ENCODE peak calls at places on chromosomes 7 and 10, in nine cellular contexts. One of them, this sample, is unnamed.

GRCh38 chr10:110782616-110783015 is 89.1 kb upstream of the PDCD4 start:
- DNase-seq in H54: no peak
- DNase-seq in BE2C: no peak
- DNase-seq in CMK: no peak
- DNase-seq in NCI-H2081 treated with DMSO at 0.1 percent for 48 hours: no peak
- DNase-seq in heart left ventricle: no peak
- DNase-seq in HEK293T: no peak
- DNase-seq in foreskin fibroblast: no peak
- DNase-seq in activated T-cell treated with anti-CD3 and anti-CD28 coated beads for 24 hours: no peak
- DNase-seq in this sample: no peak

GRCh38 chr7:26538683-26539082 is 247.0 kb downstream of the SNX10 start:
- DNase-seq in BE2C: no peak
- DNase-seq in HEK293T: no peak
- DNase-seq in CMK: no peak
- DNase-seq in foreskin fibroblast: no peak
- DNase-seq in heart left ventricle: no peak
- DNase-seq in NCI-H2081 treated with DMSO at 0.1 percent for 48 hours: peak; percentile 7
- DNase-seq in activated T-cell treated with anti-CD3 and anti-CD28 coated beads for 24 hours: no peak
- DNase-seq in H54: no peak
- DNase-seq in this sample: no peak

GRCh38 chr7:48183965-48184364 is 12.7 kb downstream of the ABCA13 start:
- DNase-seq in BE2C: no peak
- DNase-seq in activated T-cell treated with anti-CD3 and anti-CD28 coated beads for 24 hours: no peak
- DNase-seq in H54: no peak
- DNase-seq in heart left ventricle: no peak
- DNase-seq in CMK: no peak
- DNase-seq in foreskin fibroblast: no peak
- DNase-seq in NCI-H2081 treated with DMSO at 0.1 percent for 48 hours: no peak
- DNase-seq in HEK293T: no peak
- DNase-seq in this sample: no peak

GRCh38 chr10:127364034-127364433 is 167.6 kb upstream of the INSYN2A start:
- DNase-seq in BE2C: no peak
- DNase-seq in NCI-H2081 treated with DMSO at 0.1 percent for 48 hours: no peak
- DNase-seq in CMK: no peak
- DNase-seq in H54: no peak
- DNase-seq in heart left ventricle: no peak
- DNase-seq in foreskin fibroblast: no peak
- DNase-seq in HEK293T: no peak
- DNase-seq in activated T-cell treated with anti-CD3 and anti-CD28 coated beads for 24 hours: no peak
- DNase-seq in this sample: no peak

GRCh38 chr10:72204296-72204695 is 11.5 kb upstream of the ANAPC16 start:
- DNase-seq in foreskin fibroblast: no peak
- DNase-seq in CMK: no peak
- DNase-seq in BE2C: no peak
- DNase-seq in HEK293T: peak; percentile 22
- DNase-seq in NCI-H2081 treated with DMSO at 0.1 percent for 48 hours: no peak
- DNase-seq in H54: no peak
- DNase-seq in activated T-cell treated with anti-CD3 and anti-CD28 coated beads for 24 hours: no peak
- DNase-seq in heart left ventricle: no peak
- DNase-seq in this sample: no peak

GRCh38 chr10:15541376-15541775 is 170.3 kb upstream of the FAM171A1 start:
- DNase-seq in heart left ventricle: no peak
- DNase-seq in H54: no peak
- DNase-seq in CMK: no peak
- DNase-seq in NCI-H2081 treated with DMSO at 0.1 percent for 48 hours: no peak
- DNase-seq in BE2C: no peak
- DNase-seq in activated T-cell treated with anti-CD3 and anti-CD28 coated beads for 24 hours: no peak
- DNase-seq in HEK293T: no peak
- DNase-seq in foreskin fibroblast: no peak
- DNase-seq in this sample: no peak

GRCh38 chr10:81728692-81729091 is 146.3 kb upstream of the NRG3 start:
- DNase-seq in NCI-H2081 treated with DMSO at 0.1 percent for 48 hours: no peak
- DNase-seq in HEK293T: no peak
- DNase-seq in CMK: no peak
- DNase-seq in activated T-cell treated with anti-CD3 and anti-CD28 coated beads for 24 hours: no peak
- DNase-seq in heart left ventricle: no peak
- DNase-seq in foreskin fibroblast: no peak
- DNase-seq in BE2C: no peak
- DNase-seq in H54: no peak
- DNase-seq in this sample: no peak

GRCh38 chr7:37047260-37047659 is 323.0 kb upstream of the AOAH start:
- DNase-seq in BE2C: no peak
- DNase-seq in HEK293T: no peak
- DNase-seq in H54: no peak
- DNase-seq in foreskin fibroblast: no peak
- DNase-seq in activated T-cell treated with anti-CD3 and anti-CD28 coated beads for 24 hours: no peak
- DNase-seq in NCI-H2081 treated with DMSO at 0.1 percent for 48 hours: no peak
- DNase-seq in heart left ventricle: no peak
- DNase-seq in CMK: no peak
- DNase-seq in this sample: no peak

GRCh38 chr10:354901-355617 is 219.8 kb downstream of the ZMYND11 start:
- DNase-seq in activated T-cell treated with anti-CD3 and anti-CD28 coated beads for 24 hours: no peak
- DNase-seq in HEK293T: no peak
- DNase-seq in CMK: no peak
- DNase-seq in NCI-H2081 treated with DMSO at 0.1 percent for 48 hours: no peak
- DNase-seq in BE2C: no peak
- DNase-seq in H54: no peak
- DNase-seq in foreskin fibroblast: no peak
- DNase-seq in heart left ventricle: no peak
- DNase-seq in this sample: no peak

GRCh38 chr10:102311025-102311420 is 65.7 kb downstream of the GBF1 start:
- DNase-seq in BE2C: no peak
- DNase-seq in heart left ventricle: no peak
- DNase-seq in activated T-cell treated with anti-CD3 and anti-CD28 coated beads for 24 hours: no peak
- DNase-seq in foreskin fibroblast: no peak
- DNase-seq in H54: no peak
- DNase-seq in CMK: no peak
- DNase-seq in HEK293T: no peak
- DNase-seq in NCI-H2081 treated with DMSO at 0.1 percent for 48 hours: no peak
- DNase-seq in this sample: no peak

GRCh38 chr7:2202901-2203550 is 29.7 kb downstream of the MAD1L1 start:
- DNase-seq in HEK293T: no peak
- DNase-seq in NCI-H2081 treated with DMSO at 0.1 percent for 48 hours: no peak
- DNase-seq in heart left ventricle: no peak
- DNase-seq in BE2C: no peak
- DNase-seq in H54: no peak
- DNase-seq in CMK: no peak
- DNase-seq in foreskin fibroblast: no peak
- DNase-seq in activated T-cell treated with anti-CD3 and anti-CD28 coated beads for 24 hours: no peak
- DNase-seq in this sample: no peak

GRCh38 chr10:88281592-88282268 is 301.4 kb downstream of the RNLS start:
- DNase-seq in BE2C: no peak
- DNase-seq in NCI-H2081 treated with DMSO at 0.1 percent for 48 hours: no peak
- DNase-seq in activated T-cell treated with anti-CD3 and anti-CD28 coated beads for 24 hours: no peak
- DNase-seq in CMK: no peak
- DNase-seq in heart left ventricle: no peak
- DNase-seq in foreskin fibroblast: peak; percentile 80
- DNase-seq in HEK293T: no peak
- DNase-seq in H54: no peak
- DNase-seq in this sample: no peak

GRCh38 chr7:97003262-97004236 is 1.8 kb upstream of the DLX6 start:
- DNase-seq in H54: no peak
- DNase-seq in CMK: no peak
- DNase-seq in BE2C: no peak
- DNase-seq in HEK293T: no peak
- DNase-seq in foreskin fibroblast: no peak
- DNase-seq in activated T-cell treated with anti-CD3 and anti-CD28 coated beads for 24 hours: no peak
- DNase-seq in heart left ventricle: no peak
- DNase-seq in NCI-H2081 treated with DMSO at 0.1 percent for 48 hours: no peak
- DNase-seq in this sample: no peak

GRCh38 chr10:80413152-80413996 is 5.0 kb downstream of the PRXL2A start:
- DNase-seq in activated T-cell treated with anti-CD3 and anti-CD28 coated beads for 24 hours: no peak
- DNase-seq in H54: no peak
- DNase-seq in BE2C: peak; percentile 46
- DNase-seq in foreskin fibroblast: peak; percentile 28
- DNase-seq in heart left ventricle: peak; percentile 52
- DNase-seq in CMK: no peak
- DNase-seq in NCI-H2081 treated with DMSO at 0.1 percent for 48 hours: no peak
- DNase-seq in HEK293T: no peak
- DNase-seq in this sample: no peak